ENCODE peak calls at places on chromosome 14, in four cellular contexts. T, G, U and S are unnamed samples.

GRCh38 chr14:93207468-93208308 is 632 bp downstream of the UBR7 start:
- DNase-seq in U (peak; percentile 18), T (no peak), G (no peak), S (peak; percentile 52)

GRCh38 chr14:85634205-85634604 is 104.3 kb downstream of the FLRT2 start:
- DNase-seq in T (no peak), U (no peak), G (no peak), S (no peak)

GRCh38 chr14:104332634-104333270 is 194.4 kb downstream of the KIF26A start:
- DNase-seq in U (no peak), T (no peak), G (no peak), S (no peak)

GRCh38 chr14:105502446-105503295 is 11.6 kb downstream of the TEDC1 start:
- DNase-seq in G (no peak), U (no peak), T (no peak), S (no peak)

GRCh38 chr14:104130974-104131651 is 7.3 kb upstream of the KIF26A start:
- DNase-seq in U (peak; percentile 23), G (no peak), T (peak; percentile 23), S (peak; percentile 60)

GRCh38 chr14:93963692-93964091 is 12.7 kb downstream of the ASB2 start:
- DNase-seq in T (no peak), U (no peak), G (no peak), S (no peak)

GRCh38 chr14:50955373-50956043 is 11.2 kb upstream of the PYGL start:
- DNase-seq in G (no peak), U (peak; percentile 54), T (peak; percentile 82), S (peak; percentile 72)

GRCh38 chr14:92850492-92850891 is 56.4 kb downstream of the GOLGA5 start:
- DNase-seq in G (no peak), U (no peak), T (no peak), S (no peak)

GRCh38 chr14:49959822-49960408 is 67.0 kb downstream of the ARF6 start:
- DNase-seq in T (no peak), G (peak; percentile 76), U (no peak), S (no peak)

GRCh38 chr14:82667501-82667900 is 1133.8 kb upstream of the SEL1L start:
- DNase-seq in U (no peak), T (no peak), G (no peak), S (no peak)

GRCh38 chr14:91354979-91355685 is 62.5 kb downstream of the CCDC88C start:
- DNase-seq in U (no peak), T (no peak), G (no peak), S (peak; percentile 49)

GRCh38 chr14:34407951-34408350 is 54.1 kb downstream of the SPTSSA start:
- DNase-seq in U (no peak), G (no peak), T (no peak), S (no peak)

GRCh38 chr14:64504310-64504896 is at the start of gene ZBTB1:
- DNase-seq in G (no peak), U (no peak), T (peak; percentile 74), S (peak; percentile 60)

GRCh38 chr14:61184117-61184516 is 97.0 kb downstream of the TMEM30B start:
- DNase-seq in U (no peak), G (no peak), T (no peak), S (no peak)

DNA sequence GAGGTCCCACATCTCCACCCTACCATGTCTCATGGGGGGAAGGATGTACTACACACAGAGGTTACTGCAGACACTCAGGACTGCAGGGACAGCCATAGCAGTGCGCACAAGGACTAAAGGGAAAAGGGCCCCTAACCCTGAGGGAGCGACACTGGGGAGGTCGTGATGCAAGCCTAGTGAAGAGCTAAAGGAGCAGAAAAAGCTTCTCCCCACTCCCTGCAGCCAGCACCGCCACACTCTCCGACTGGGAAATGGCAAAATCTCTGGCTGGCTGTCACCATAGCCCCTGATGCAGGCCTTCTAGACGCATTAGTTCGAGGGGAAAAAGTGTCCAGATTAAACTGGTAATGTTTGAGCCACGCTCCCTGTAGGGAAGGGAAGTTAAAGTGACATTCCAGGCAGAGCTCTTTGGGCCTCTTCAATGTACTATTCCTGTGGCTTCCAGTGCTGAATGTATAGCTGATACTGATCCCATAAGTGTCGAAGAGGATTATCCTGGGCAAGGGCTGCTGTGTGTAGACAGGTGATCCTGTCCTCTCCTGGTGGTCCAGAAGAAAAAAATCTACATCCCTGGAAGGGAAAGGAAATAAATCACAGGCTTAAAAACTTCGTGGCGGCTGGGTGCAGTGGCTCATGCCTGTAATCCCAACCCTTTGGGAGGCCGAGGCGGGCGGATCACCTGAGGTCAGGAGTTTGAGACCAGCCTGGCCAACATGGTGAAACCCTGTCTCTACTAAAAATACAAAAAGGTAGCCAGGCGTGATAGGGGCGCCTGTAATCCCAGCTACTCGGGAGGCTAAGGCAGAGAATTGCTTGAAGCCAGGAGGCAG is 5.4 kb downstream of the POMT2 start:
- DNase-seq in U (no peak), G (no peak), T (no peak), S (no peak)
- TF ChIP-seq SUZ12 in U (no peak), G (no peak), T (no peak), S (no peak)

GRCh38 chr14:97777622-97778021 is 980.4 kb downstream of the VRK1 start:
- DNase-seq in G (no peak), U (no peak), T (no peak), S (no peak)
- TF ChIP-seq SUZ12 in G (no peak), U (no peak), T (no peak), S (no peak)

GRCh38 chr14:79246200-79246599 is 965.1 kb downstream of the DIO2 start:
- DNase-seq in T (no peak), G (no peak), U (no peak), S (no peak)
- TF ChIP-seq SUZ12 in T (no peak), G (no peak), U (no peak), S (no peak)

DNA sequence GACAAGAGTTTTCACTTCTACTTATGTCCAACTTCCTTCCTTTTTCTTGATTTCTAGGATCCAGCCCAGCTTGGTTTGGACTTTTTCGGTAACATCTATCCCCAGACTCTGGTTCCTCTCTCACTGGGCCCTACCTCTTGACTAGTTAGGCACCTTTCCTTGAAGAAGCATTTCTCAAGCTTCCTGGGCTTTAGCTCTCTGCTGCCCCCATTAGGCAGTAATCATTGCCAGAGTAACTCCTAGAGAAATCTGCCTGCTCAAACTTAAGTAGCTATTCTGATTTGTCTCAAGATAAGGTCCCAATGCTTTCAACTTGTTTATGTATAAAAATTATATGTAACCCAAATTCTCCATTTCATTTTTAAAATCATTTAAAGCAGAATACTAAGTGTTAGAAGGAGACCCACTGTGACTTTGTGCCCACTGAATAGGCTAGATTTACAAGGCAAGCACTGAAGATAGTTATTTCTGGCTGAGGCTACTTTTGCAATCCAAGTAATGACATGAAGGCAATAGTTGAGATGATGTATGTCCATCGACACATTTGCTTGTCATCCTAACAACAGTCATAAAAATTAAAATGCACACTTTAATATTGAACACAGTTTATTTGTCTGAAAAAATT is 275.0 kb upstream of the G2E3 start:
- DNase-seq in G (no peak), T (peak; percentile 37), U (peak; percentile 35), S (peak; percentile 46)
- TF ChIP-seq SUZ12 in G (no peak), T (no peak), U (no peak), S (no peak)

GRCh38 chr14:100107236-100107635 is 42.0 kb downstream of the EVL start:
- DNase-seq in T (no peak), U (no peak), G (no peak), S (no peak)
- TF ChIP-seq SUZ12 in T (no peak), U (no peak), G (no peak), S (no peak)

GRCh38 chr14:38629412-38629811 is 373.5 kb upstream of the CLEC14A start:
- DNase-seq in G (no peak), U (peak; percentile 20), T (no peak), S (no peak)
- TF ChIP-seq SUZ12 in G (no peak), U (no peak), T (no peak), S (no peak)

GRCh38 chr14:22865424-22866215 is 5.9 kb upstream of the LRP10 start:
- DNase-seq in U (no peak), G (no peak), T (no peak), S (peak; percentile 39)
- TF ChIP-seq SUZ12 in U (no peak), G (no peak), T (no peak), S (no peak)

DNA sequence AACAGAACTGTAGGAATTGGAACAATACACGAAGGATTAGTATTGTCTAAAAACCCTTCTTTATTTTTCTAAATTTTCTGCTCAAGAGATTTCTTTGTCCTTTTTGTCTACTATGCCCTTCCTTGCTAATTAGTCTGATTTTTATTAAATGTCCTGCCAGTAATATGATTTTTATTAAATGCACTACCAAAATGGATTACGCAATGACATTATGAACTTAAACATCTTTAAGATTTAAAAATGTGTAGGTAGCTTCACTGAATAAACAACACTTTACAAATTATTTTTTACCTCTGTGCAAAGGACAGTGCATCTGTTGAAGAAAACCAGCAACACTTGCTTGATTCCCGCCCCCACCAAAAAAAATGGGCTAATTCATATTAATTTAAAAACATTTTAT is 8.2 kb upstream of the PAX9 start:
- DNase-seq in G (no peak), T (no peak), U (no peak), S (no peak)
- TF ChIP-seq SUZ12 in G (no peak), T (no peak), U (no peak), S (no peak)